ENCODE peak calls at places on chromosomes 12 and 14, in nine cellular contexts. X is B cell, T is left cardiac atrium, U is EL, J is T47D, Y is left colon, C is posterior cingulate gyrus, M is fibroblast of lung, W is dorsolateral prefrontal cortex. S is an unnamed sample.

GRCh38 chr12:71947645-71948105 is 9.0 kb downstream of the TPH2 start:
- DNase-seq in Y (no peak), M (peak), U (peak), W (peak), J (peak), T (no peak), C (peak), X (no peak), S (peak)

GRCh38 chr12:70338531-70338930 is 27.6 kb upstream of the KCNMB4 start:
- DNase-seq in W (no peak), M (peak), Y (no peak), T (no peak), J (no peak), C (no peak), U (peak), X (no peak), S (no peak)

GRCh38 chr12:51368640-51369517 is 22.3 kb downstream of the GALNT6 start:
- DNase-seq in M (peak), Y (peak), X (peak), W (no peak), J (no peak), U (peak), T (peak), C (peak), S (peak)

GRCh38 chr12:52191841-52192791 is at the start of gene KRT80:
- DNase-seq in X (no peak), U (peak), Y (peak), C (peak), W (peak), T (peak), M (peak), J (peak), S (no peak)

GRCh38 chr12:5678186-5678585 is 246.3 kb downstream of the NTF3 start:
- DNase-seq in T (no peak), J (no peak), C (no peak), M (no peak), X (no peak), U (no peak), W (no peak), Y (no peak), S (no peak)

GRCh38 chr12:68798880-68799229 is 9.1 kb upstream of the MDM2 start:
- DNase-seq in W (no peak), J (no peak), X (no peak), Y (no peak), M (no peak), C (no peak), U (no peak), T (no peak), S (no peak)

GRCh38 chr14:65000868-65001600 is 14.3 kb downstream of the FNTB start:
- DNase-seq in M (peak), U (peak), W (no peak), X (no peak), T (no peak), Y (no peak), J (no peak), C (no peak), S (no peak)

GRCh38 chr14:37493606-37494005 is 101.4 kb downstream of the FOXA1 start:
- DNase-seq in M (no peak), T (no peak), C (no peak), U (no peak), X (no peak), W (no peak), J (no peak), Y (no peak), S (no peak)

GRCh38 chr12:110776410-110776809 is 33.7 kb upstream of the PPP1CC start:
- DNase-seq in Y (no peak), M (no peak), C (peak), T (no peak), X (peak), J (no peak), U (no peak), W (no peak), S (no peak)

GRCh38 chr12:220946-221550 is 7.1 kb upstream of the SLC6A12 start:
- DNase-seq in U (no peak), J (no peak), Y (no peak), C (peak), W (no peak), T (no peak), M (no peak), X (no peak), S (no peak)

S was measured in WERI-Rb-1.